ENCODE peak calls at places on chromosomes 3 and 15, in ten cellular contexts. P is kidney tubule cell; K is AG20443; O is activated CD4-positive, alpha-beta T cell treated with anti-CD3 and anti-CD28 coated beads, Interleukin-2, amount 10 ng/mL, durations not matched to agents 7 days and 5 days; H is iris pigment epithelial cell; J is AG08395; N is HTR-8/SVneo; W is kidney glomerular epithelial cell; B is stimulated activated naive CD8-positive, alpha-beta T cell treated with anti-CD3 and anti-CD28 coated beads, Interleukin-15, Interleukin-2, amounts not matched to agents 100 U/mL and 50 U/mL, for 24 hours; U is NCI-H1436. G is an unnamed sample.

GRCh38 chr3:108130247-108130646 is 39.4 kb upstream of the CD47 start:
- DNase-seq in P (no peak), K (no peak), O (no peak), H (no peak), J (no peak), N (no peak), W (no peak), B (no peak), U (no peak), G (no peak)

GRCh38 chr3:50606596-50606995 is 5.0 kb downstream of the CISH start:
- DNase-seq in P (no peak), K (no peak), O (peak), H (no peak), J (no peak), N (no peak), W (no peak), B (peak), U (no peak), G (no peak)

GRCh38 chr3:70120360-70120966 is 120.9 kb downstream of the SAMMSON start:
- DNase-seq in P (peak), K (peak), O (peak), H (peak), J (no peak), N (peak), W (peak), B (peak), U (no peak), G (peak)

GRCh38 chr15:28984421-28985375 is 98.9 kb downstream of the APBA2 start:
- DNase-seq in P (peak), K (no peak), O (no peak), H (peak), J (no peak), N (no peak), W (peak), B (peak), U (no peak), G (peak)

GRCh38 chr3:127171320-127171719 is 21.6 kb upstream of the PRR23E start:
- DNase-seq in P (no peak), K (no peak), O (no peak), H (no peak), J (no peak), N (no peak), W (no peak), B (no peak), U (no peak), G (no peak)

GRCh38 chr3:128726691-128727031 is 678 bp downstream of the RAB7A start:
- DNase-seq in P (peak), K (peak), O (peak), H (peak), J (peak), N (no peak), W (no peak), B (peak), U (no peak), G (no peak)

GRCh38 chr15:80755884-80756283 is 23.3 kb upstream of the CEMIP start:
- DNase-seq in P (peak), K (no peak), O (no peak), H (no peak), J (no peak), N (no peak), W (no peak), B (no peak), U (no peak), G (no peak)

GRCh38 chr3:55690746-55691540 is 203.8 kb upstream of the WNT5A start:
- DNase-seq in P (peak), K (no peak), O (no peak), H (no peak), J (no peak), N (no peak), W (peak), B (no peak), U (peak), G (peak)

GRCh38 chr3:49702672-49703071 is 13.3 kb downstream of the RNF123 start:
- DNase-seq in P (no peak), K (no peak), O (no peak), H (no peak), J (no peak), N (no peak), W (no peak), B (no peak), U (no peak), G (no peak)

GRCh38 chr3:149975919-149976318 is 5.2 kb upstream of the PFN2 start:
- DNase-seq in P (no peak), K (no peak), O (no peak), H (no peak), J (no peak), N (no peak), W (no peak), B (no peak), U (no peak), G (no peak)

GRCh38 chr3:195458188-195458800 is 15.5 kb upstream of the ACAP2 start:
- DNase-seq in P (no peak), K (no peak), O (no peak), H (peak), J (no peak), N (no peak), W (no peak), B (no peak), U (no peak), G (no peak)

GRCh38 chr3:57755368-57756021 is 614 bp upstream of the SLMAP start:
- DNase-seq in P (peak), K (peak), O (peak), H (peak), J (peak), N (peak), W (peak), B (peak), U (no peak), G (peak)

GRCh38 chr3:62785384-62785783 is 89.8 kb downstream of the CADPS start:
- DNase-seq in P (no peak), K (no peak), O (no peak), H (no peak), J (no peak), N (no peak), W (no peak), B (no peak), U (no peak), G (no peak)

GRCh38 chr3:28575100-28575747 is 226.6 kb upstream of the AZI2 start:
- DNase-seq in P (peak), K (peak), O (no peak), H (no peak), J (no peak), N (no peak), W (no peak), B (no peak), U (no peak), G (peak)

GRCh38 chr3:72052841-72053409 is 268.0 kb upstream of the PROK2 start:
- DNase-seq in P (no peak), K (no peak), O (no peak), H (no peak), J (no peak), N (no peak), W (no peak), B (no peak), U (no peak), G (no peak)

GRCh38 chr15:87981969-87982368 is 274.6 kb downstream of the NTRK3 start:
- DNase-seq in P (no peak), K (no peak), O (no peak), H (no peak), J (no peak), N (no peak), W (no peak), B (no peak), U (no peak), G (no peak)

GRCh38 chr3:190739726-190740230 is 122.7 kb downstream of the GMNC start:
- DNase-seq in P (no peak), K (no peak), O (no peak), H (no peak), J (no peak), N (no peak), W (no peak), B (no peak), U (no peak), G (no peak)

GRCh38 chr15:99213187-99213811 is 36.1 kb downstream of the TTC23 start:
- DNase-seq in P (peak), K (peak), O (peak), H (peak), J (peak), N (peak), W (peak), B (peak), U (no peak), G (peak)